ENCODE peak calls at places on chromosomes 12 and 14, in ten cellular contexts. V is heart left ventricle, S is suprapubic skin, L is A549, G is hepatocyte, F is GM23338, R is OCI-LY7, E is left lung, D is thoracic aorta, I is breast epithelium. J is an unnamed sample.

GRCh38 chr12:50765325-50765911 is 1.5 kb downstream of the ATF1 start:
- DNase-seq in D (no peak), I (no peak), V (no peak), S (no peak), F (peak), E (no peak), L (peak), R (peak), G (peak), J (peak)

GRCh38 chr12:48788522-48788851 is 402 bp downstream of the ADCY6 start:
- DNase-seq in L (no peak), F (no peak), G (no peak), V (no peak), I (no peak), S (no peak), D (no peak), E (no peak), R (no peak), J (no peak)

GRCh38 chr14:76381817-76382494 is 6.0 kb downstream of the ESRRB start:
- DNase-seq in D (no peak), E (no peak), F (no peak), L (no peak), G (no peak), S (no peak), V (no peak), R (no peak), I (no peak), J (no peak)

GRCh38 chr14:65369560-65369959 is 43.0 kb upstream of the FUT8 start:
- DNase-seq in I (no peak), L (no peak), R (no peak), V (no peak), G (no peak), E (no peak), D (no peak), S (no peak), F (no peak), J (no peak)

GRCh38 chr14:65423986-65424385 is 11.5 kb downstream of the FUT8 start:
- DNase-seq in I (no peak), G (no peak), R (no peak), F (no peak), V (no peak), L (no peak), E (no peak), S (no peak), D (no peak), J (no peak)

GRCh38 chr14:84162658-84163057 is 1367.3 kb upstream of the FLRT2 start:
- DNase-seq in V (no peak), S (no peak), I (no peak), F (no peak), E (no peak), D (no peak), L (no peak), R (no peak), G (no peak), J (no peak)

GRCh38 chr12:22008196-22008595 is 37.8 kb upstream of the CMAS start:
- DNase-seq in G (no peak), D (no peak), V (no peak), S (no peak), E (no peak), F (no peak), R (no peak), L (no peak), I (no peak), J (no peak)

GRCh38 chr14:87013583-87013982 is 979.4 kb downstream of the GALC start:
- DNase-seq in E (no peak), F (no peak), R (no peak), S (no peak), I (no peak), L (no peak), D (no peak), G (no peak), V (no peak), J (no peak)

GRCh38 chr12:66035289-66035961 is 95.1 kb downstream of the LLPH start:
- DNase-seq in I (no peak), V (no peak), E (no peak), R (peak), G (peak), S (no peak), L (peak), D (no peak), F (peak), J (no peak)

GRCh38 chr14:68715032-68715924 is 77.6 kb downstream of the ZFP36L1 start:
- DNase-seq in V (no peak), L (no peak), R (no peak), F (no peak), I (no peak), E (no peak), D (no peak), G (no peak), S (no peak), J (peak)

GRCh38 chr14:72081139-72081538 is 148.9 kb downstream of the RGS6 start:
- DNase-seq in E (no peak), V (no peak), S (no peak), L (no peak), I (no peak), R (no peak), F (no peak), G (no peak), D (no peak), J (no peak)

GRCh38 chr14:98120831-98121464 is 1151.0 kb downstream of the BCL11B start:
- DNase-seq in R (no peak), F (no peak), S (no peak), D (no peak), G (no peak), I (no peak), V (no peak), E (no peak), L (no peak), J (no peak)

DNA sequence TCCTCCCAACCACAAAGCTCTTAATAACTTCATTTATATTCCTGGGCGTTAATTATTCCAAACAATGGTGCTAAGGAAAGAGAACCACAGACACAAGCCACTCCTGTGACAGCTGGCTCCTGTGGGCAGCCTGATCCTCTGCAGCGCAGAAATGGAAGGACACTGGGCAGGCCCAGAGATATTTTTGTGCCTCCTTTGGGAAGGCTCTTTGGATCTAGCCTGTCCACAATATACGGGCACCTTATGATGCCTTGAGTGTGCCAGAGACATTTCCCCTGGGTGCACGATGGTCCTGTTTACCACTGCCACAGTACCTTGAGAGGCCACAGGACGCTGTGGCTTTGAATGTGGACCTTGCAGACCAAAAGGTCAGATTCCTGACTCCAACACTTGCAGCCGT is 2.1 kb downstream of the ASB2 start:
- DNase-seq in G (no peak), R (no peak), I (no peak), L (no peak), D (no peak), V (no peak), F (no peak), E (no peak), S (no peak), J (no peak)
- H3K4me3 ChIP-seq in G (no peak), R (no peak), I (no peak), L (no peak), D (peak), V (peak), F (no peak), E (no peak), S (no peak), J (peak)

DNA sequence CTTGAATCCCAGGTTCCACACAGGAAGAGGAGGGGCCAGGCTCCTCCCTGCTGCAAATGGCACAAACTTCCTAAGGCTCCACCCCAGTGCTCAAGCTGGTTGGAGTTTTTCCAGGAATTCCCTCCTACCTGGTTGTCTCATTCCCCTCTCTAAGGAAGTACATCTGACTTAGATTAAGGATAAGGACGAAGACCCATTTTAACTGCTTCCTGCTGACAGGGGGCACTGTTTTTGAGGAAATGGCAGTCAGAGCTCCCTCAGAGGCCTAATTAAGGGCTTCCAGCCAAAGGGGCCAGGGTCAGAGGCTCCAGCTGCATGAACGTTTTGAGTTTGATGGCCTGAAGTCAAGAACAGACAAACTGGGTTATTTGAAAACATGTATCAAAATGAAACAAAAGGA is 1084.7 kb downstream of the SLC6A15 start:
- DNase-seq in V (no peak), G (peak), R (no peak), S (no peak), F (peak), E (no peak), I (no peak), L (no peak), D (no peak), J (no peak)
- TF ChIP-seq CTCF in V (no peak), G (peak), R (no peak), S (no peak), F (peak), E (no peak), I (no peak), L (no peak), D (no peak), J (no peak)

GRCh38 chr12:7959278-7960063 is 23.5 kb upstream of the SLC2A3 start:
- DNase-seq in I (no peak), V (no peak), R (peak), F (peak), E (peak), G (peak), D (no peak), S (no peak), L (no peak), J (no peak)
- H3K27ac ChIP-seq in I (no peak), V (no peak), R (peak), F (peak), E (peak), G (peak), D (no peak), S (no peak), L (peak), J (no peak)

DNA sequence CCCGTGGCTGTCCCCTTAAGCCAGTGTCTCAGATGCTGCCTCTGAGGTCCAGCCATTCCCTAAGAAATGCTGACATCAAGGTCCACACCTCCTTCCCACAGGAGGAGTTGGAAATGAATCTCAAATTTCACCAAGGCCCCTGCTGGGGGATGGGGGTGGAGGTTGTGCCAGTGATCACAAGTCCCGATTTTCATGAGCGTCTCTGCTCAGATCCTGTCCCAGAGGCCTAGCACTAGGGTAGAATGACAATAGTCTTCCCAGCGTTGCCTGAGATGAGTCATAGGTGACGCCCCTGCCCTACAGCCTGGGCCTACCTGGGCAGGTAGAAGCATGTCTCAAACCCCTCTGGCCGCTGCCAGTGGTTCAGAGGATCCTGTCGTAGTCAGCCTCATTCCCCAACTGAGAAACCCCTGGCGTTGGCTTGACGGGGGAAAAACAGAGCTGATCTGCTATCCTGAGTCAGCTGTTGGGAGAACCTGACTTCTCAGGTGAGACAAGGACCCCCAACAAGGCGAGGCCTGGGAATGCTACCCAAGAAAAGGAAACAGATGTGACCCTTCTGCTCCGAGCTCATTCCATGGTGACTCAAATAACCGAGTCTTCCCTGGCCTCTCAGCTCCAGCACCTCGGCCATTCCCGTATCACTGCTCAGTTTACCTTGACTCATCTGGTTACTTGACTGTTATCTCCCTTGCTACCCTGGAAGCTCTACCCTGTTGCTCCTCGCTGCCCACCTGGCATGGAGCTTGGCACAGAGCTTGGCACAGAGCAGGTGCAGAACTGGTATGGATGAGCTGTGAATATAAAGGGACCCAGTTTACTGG is 21.8 kb upstream of the SPPL3 start:
- DNase-seq in S (no peak), L (no peak), G (no peak), E (no peak), V (no peak), R (no peak), F (peak), I (peak), D (no peak), J (no peak)
- H3K4me3 ChIP-seq in S (no peak), L (no peak), G (no peak), E (no peak), V (no peak), R (no peak), F (no peak), I (no peak), D (no peak), J (no peak)

GRCh38 chr12:11727133-11727664 is 77.7 kb downstream of the ETV6 start:
- DNase-seq in F (no peak), R (peak), V (no peak), L (no peak), G (no peak), I (no peak), E (no peak), S (no peak), D (no peak), J (no peak)
- TF ChIP-seq CTCF in F (no peak), R (no peak), V (no peak), L (no peak), G (no peak), I (no peak), E (no peak), S (no peak), D (no peak), J (no peak)

DNA sequence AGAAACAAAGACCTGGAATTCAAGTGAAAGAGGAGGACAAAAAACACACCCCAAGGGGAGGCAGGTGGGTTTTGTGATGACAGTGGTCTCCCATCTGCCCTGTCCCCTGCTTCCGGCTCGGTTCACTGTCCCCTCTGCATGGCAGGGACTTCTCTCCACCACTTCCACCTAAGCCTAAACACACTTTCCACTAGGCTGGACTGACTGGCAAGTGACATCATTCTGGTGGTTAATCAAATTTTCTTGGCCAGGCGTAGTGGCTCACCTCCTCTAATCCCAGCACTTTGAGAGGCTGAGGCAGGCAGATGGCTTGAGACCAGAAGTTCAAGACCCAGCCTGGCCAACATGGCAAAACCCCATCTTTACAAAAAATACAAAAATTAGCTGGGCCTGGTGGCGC is 11.9 kb downstream of the PLEKHG6 start:
- DNase-seq in F (no peak), D (no peak), G (no peak), V (no peak), I (no peak), R (no peak), E (no peak), S (no peak), L (no peak), J (no peak)
- H3K27ac ChIP-seq in F (peak), D (peak), G (peak), V (peak), I (peak), R (no peak), E (peak), S (peak), L (no peak), J (peak)

GRCh38 chr12:105485321-105485910 is 154.9 kb downstream of the C12orf75 start:
- DNase-seq in E (no peak), D (no peak), I (no peak), G (peak), F (no peak), V (peak), L (no peak), R (no peak), S (no peak), J (no peak)
- H3K4me3 ChIP-seq in E (no peak), D (no peak), I (no peak), G (no peak), F (no peak), V (no peak), L (no peak), R (no peak), S (no peak), J (no peak)

J was measured in ascending aorta.